ENCODE peak calls at places on chromosomes 16 and 17, in seven cellular contexts. R is cardiac muscle cell; F is colonic mucosa; U is hepatocyte; X is ovary; P is stomach; L is CD8-positive, alpha-beta T cell. B is an unnamed sample.
A peak's percentile ranks its signal among the peaks of the same experiment; 100 is the strongest.

GRCh38 chr16:86427327-86427935 is 82.9 kb upstream of the FOXF1 start:
- DNase-seq in R (no peak), F (no peak), U (no peak), X (no peak), P (no peak), L (no peak), B (no peak)

GRCh38 chr16:84042879-84043485 is 387 bp upstream of the SLC38A8 start:
- DNase-seq in R (peak; percentile 43), F (no peak), U (peak; percentile 44), X (no peak), P (no peak), L (no peak), B (peak; percentile 26)

GRCh38 chr17:50206604-50207293 is 5.3 kb upstream of the COL1A1 start:
- DNase-seq in R (peak; percentile 67), F (peak; percentile 42), U (peak; percentile 74), X (peak; percentile 85), P (no peak), L (peak; percentile 44), B (no peak)

GRCh38 chr17:63139356-63139755 is 173.3 kb downstream of the TANC2 start:
- DNase-seq in R (no peak), F (no peak), U (no peak), X (no peak), P (no peak), L (no peak), B (no peak)

GRCh38 chr17:9401434-9401833 is 174.2 kb downstream of the STX8 start:
- DNase-seq in R (peak; percentile 71), F (no peak), U (peak; percentile 10), X (no peak), P (no peak), L (no peak), B (no peak)

GRCh38 chr16:86809458-86809955 is 231.2 kb downstream of the FOXL1 start:
- DNase-seq in R (no peak), F (no peak), U (no peak), X (no peak), P (no peak), L (no peak), B (no peak)

GRCh38 chr16:55508941-55509920 is at the start of gene LPCAT2:
- DNase-seq in R (peak; percentile 91), F (peak; percentile 94), U (peak; percentile 94), X (peak; percentile 91), P (peak; percentile 91), L (no peak), B (peak; percentile 89)

GRCh38 chr17:55577011-55577586 is 65.8 kb upstream of the SMIM36 start:
- DNase-seq in R (no peak), F (peak; percentile 29), U (peak; percentile 12), X (peak; percentile 56), P (no peak), L (peak; percentile 29), B (peak; percentile 6)

GRCh38 chr17:10814083-10814482 is 10.2 kb upstream of the TMEM238L start:
- DNase-seq in R (no peak), F (peak; percentile 75), U (no peak), X (no peak), P (no peak), L (no peak), B (no peak)

GRCh38 chr16:55389426-55390073 is 65.5 kb downstream of the IRX6 start:
- DNase-seq in R (no peak), F (no peak), U (no peak), X (no peak), P (no peak), L (no peak), B (peak; percentile 83)

GRCh38 chr17:28688481-28688880 is 23.2 kb downstream of the PROCA1 start:
- DNase-seq in R (no peak), F (no peak), U (no peak), X (no peak), P (no peak), L (no peak), B (no peak)

GRCh38 chr17:38430316-38430715 is 2.1 kb downstream of the ARHGAP23 start:
- DNase-seq in R (no peak), F (no peak), U (no peak), X (no peak), P (no peak), L (no peak), B (no peak)

GRCh38 chr17:75031972-75032895 is 14.5 kb downstream of the ATP5PD start:
- DNase-seq in R (peak; percentile 41), F (peak; percentile 80), U (peak; percentile 71), X (peak; percentile 80), P (peak; percentile 51), L (peak; percentile 74), B (peak; percentile 56)

GRCh38 chr17:75034236-75034908 is 12.4 kb downstream of the ATP5PD start:
- DNase-seq in R (peak; percentile 89), F (peak; percentile 94), U (peak; percentile 92), X (peak; percentile 91), P (peak; percentile 85), L (peak; percentile 83), B (peak; percentile 90)

GRCh38 chr17:75032896-75033294 is 13.9 kb downstream of the ATP5PD start:
- DNase-seq in R (no peak), F (peak; percentile 38), U (no peak), X (peak; percentile 55), P (no peak), L (peak; percentile 34), B (peak; percentile 41)

GRCh38 chr17:75036643-75037268 is 10.0 kb downstream of the ATP5PD start:
- DNase-seq in R (peak; percentile 11), F (peak; percentile 92), U (peak; percentile 38), X (peak; percentile 83), P (peak; percentile 85), L (peak; percentile 98), B (peak; percentile 94)

DNA sequence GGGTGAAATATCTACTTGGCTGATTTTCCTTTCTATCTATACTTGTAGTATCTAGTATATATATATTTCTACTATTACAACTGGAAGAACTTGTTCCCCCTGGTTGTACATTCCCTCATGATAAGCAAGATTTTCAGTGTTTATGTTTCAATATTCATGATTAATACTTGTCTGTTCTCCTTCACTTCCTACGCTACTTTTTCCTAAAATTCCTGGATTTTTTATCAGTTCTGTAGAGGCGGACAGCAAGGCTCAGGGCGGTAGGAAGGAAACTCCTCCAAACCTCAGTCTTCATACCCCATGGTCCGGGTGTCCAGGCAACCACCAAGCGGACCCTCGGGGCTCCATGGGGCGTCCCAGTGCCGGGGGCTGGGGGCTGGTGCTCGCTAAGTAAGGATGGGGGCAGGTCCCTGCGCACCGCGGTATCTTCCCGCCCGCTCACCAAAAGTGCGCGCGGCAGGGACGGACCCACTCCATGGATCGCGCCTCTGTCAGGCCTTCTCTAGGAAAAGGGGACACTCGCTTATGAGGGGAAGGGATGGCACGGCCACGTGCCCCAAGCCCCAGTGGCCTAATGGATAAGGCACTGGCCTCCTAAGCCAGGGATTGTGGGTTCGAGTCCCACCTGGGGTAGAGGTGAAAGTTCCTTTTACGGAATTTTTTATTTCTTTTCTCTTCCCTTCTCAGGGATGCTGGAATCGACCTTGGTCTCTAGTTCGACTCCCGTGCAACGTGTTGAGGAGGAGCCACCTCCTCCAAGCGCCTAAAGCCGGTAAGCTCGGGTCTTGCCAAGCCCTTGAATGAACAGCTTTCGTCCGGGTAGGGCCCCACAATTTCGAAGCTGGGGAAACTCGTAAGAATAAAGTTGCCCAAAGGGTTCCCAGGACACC is 13.2 kb downstream of the ATP5PD start:
- DNase-seq in R (peak; percentile 91), F (peak; percentile 98), U (peak; percentile 97), X (peak; percentile 96), P (peak; percentile 90), L (peak; percentile 83), B (peak; percentile 93)
- H3K27ac ChIP-seq in R (no peak overlapping the region), F (peak overlapping the region; percentile 72), U (peak overlapping the region; percentile 98), X (peak overlapping the region; percentile 91), P (peak overlapping the region; percentile 95), L (peak overlapping the region; percentile 56), B (peak overlapping the region; percentile 97)

GRCh38 chr17:1024076-1024475 is 27.1 kb downstream of the TIMM22 start:
- DNase-seq in R (no peak), F (no peak), U (no peak), X (no peak), P (no peak), L (no peak), B (no peak)
- H3K4me1 ChIP-seq in R (peaks cover 22% of the 10 kb centered on the region), F (no peaks in the 10 kb centered on the region), U (no peaks in the 10 kb centered on the region), X (no peaks in the 10 kb centered on the region), P (peaks cover 40% of the 10 kb centered on the region), L (no peaks in the 10 kb centered on the region), B (no peaks in the 10 kb centered on the region)

DNA sequence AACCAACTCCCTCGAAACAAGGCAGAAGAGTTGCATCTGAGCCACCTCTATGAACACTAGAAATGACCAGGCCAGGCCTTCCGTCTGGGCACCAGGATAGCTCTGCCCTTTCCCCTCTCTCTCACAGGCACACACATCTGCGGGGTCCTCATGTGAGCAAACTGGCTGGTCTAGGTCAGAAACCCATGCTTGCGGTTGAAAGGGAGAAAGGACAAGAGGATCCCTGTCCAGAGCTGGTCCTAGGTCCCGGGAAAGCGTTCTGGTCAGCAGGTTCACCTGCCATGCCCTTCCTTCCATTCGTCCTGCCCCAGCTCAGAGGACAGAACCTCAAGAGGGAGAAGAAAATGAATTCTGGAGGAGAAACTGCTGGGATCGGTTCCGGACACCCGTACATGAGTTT is 2.7 kb downstream of the MNT start:
- DNase-seq in R (no peak), F (no peak), U (no peak), X (no peak), P (no peak), L (no peak), B (no peak)
- H3K4me3 ChIP-seq in R (peak overlapping the region; percentile 83), F (peak overlapping the region; percentile 95), U (no peak overlapping the region), X (no peak overlapping the region), P (peak overlapping the region; percentile 97), L (no peak overlapping the region), B (no peak overlapping the region)

GRCh38 chr16:57795431-57795878 is 6.8 kb downstream of the KIFC3 start:
- DNase-seq in R (peak; percentile 61), F (no peak), U (peak; percentile 53), X (no peak), P (peak; percentile 73), L (peak; percentile 36), B (peak; percentile 68)
- H3K27ac ChIP-seq in R (no peak overlapping the region), F (no peak overlapping the region), U (no peak overlapping the region), X (no peak overlapping the region), P (no peak overlapping the region), L (no peak overlapping the region), B (peak overlapping the region; percentile 99)

GRCh38 chr17:74212262-74212912 is 984 bp upstream of the TTYH2 start:
- DNase-seq in R (no peak), F (peak; percentile 36), U (peak; percentile 42), X (no peak), P (no peak), L (peak; percentile 42), B (no peak)
- H3K4me1 ChIP-seq in R (peaks cover 17% of the 10 kb centered on the region), F (peaks cover 15% of the 10 kb centered on the region), U (peaks cover 38% of the 10 kb centered on the region), X (peaks cover 11% of the 10 kb centered on the region), P (peaks cover 84% of the 10 kb centered on the region), L (peaks cover 41% of the 10 kb centered on the region), B (peaks cover 59% of the 10 kb centered on the region)

B was measured in thyroid gland.